ENCODE peak calls at places on chromosomes 1 and 21, in five cellular contexts. R, O, L, X and V are unnamed samples.

GRCh38 chr1:86778510-86779218 is 74.3 kb downstream of the SH3GLB1 start:
- DNase-seq in O (peak), X (no peak), L (no peak), R (no peak), V (no peak)

GRCh38 chr1:85615536-85615935 is 35.0 kb downstream of the CCN1 start:
- DNase-seq in L (no peak), R (peak), X (no peak), O (no peak), V (no peak)

GRCh38 chr1:71621785-71622184 is 541.0 kb upstream of the ZRANB2 start:
- DNase-seq in O (peak), L (no peak), X (no peak), R (no peak), V (no peak)

GRCh38 chr1:205052689-205053088 is 9.7 kb downstream of the CNTN2 start:
- DNase-seq in X (no peak), O (no peak), R (no peak), L (no peak), V (no peak)

GRCh38 chr1:3001471-3002348 is 19.6 kb upstream of the ACTRT2 start:
- DNase-seq in X (no peak), O (no peak), R (no peak), L (no peak), V (no peak)

GRCh38 chr1:7579016-7579415 is 192.1 kb upstream of the VAMP3 start:
- DNase-seq in X (no peak), R (no peak), L (no peak), O (no peak), V (no peak)

GRCh38 chr1:6181347-6181770 is 1.2 kb upstream of the CHD5 start:
- DNase-seq in X (no peak), R (no peak), L (no peak), O (no peak), V (no peak)

GRCh38 chr1:108041360-108042143 is 76.6 kb upstream of the VAV3 start:
- DNase-seq in L (no peak), X (no peak), O (no peak), R (no peak), V (no peak)

GRCh38 chr21:28442624-28443023 is 550.1 kb downstream of the LTN1 start:
- DNase-seq in X (no peak), L (no peak), R (peak), O (peak), V (no peak)

GRCh38 chr1:5977494-5978444 is 14.5 kb downstream of the NPHP4 start:
- DNase-seq in O (no peak), L (peak), R (peak), X (no peak), V (peak)

GRCh38 chr1:78092686-78093085 is 46.9 kb downstream of the GIPC2 start:
- DNase-seq in X (no peak), O (no peak), R (no peak), L (no peak), V (peak)

GRCh38 chr1:212147581-212148033 is 112.1 kb downstream of the DTL start:
- DNase-seq in L (no peak), O (no peak), X (no peak), R (no peak), V (no peak)

GRCh38 chr1:76068542-76068941 is 6.0 kb upstream of the ST6GALNAC3 start:
- DNase-seq in R (peak), O (peak), L (no peak), X (no peak), V (no peak)

GRCh38 chr1:212557739-212558664 is 50.6 kb upstream of the ATF3 start:
- DNase-seq in R (peak), X (no peak), L (peak), O (peak), V (peak)

GRCh38 chr1:22529901-22530621 is 33.2 kb upstream of the EPHA8 start:
- DNase-seq in R (no peak), L (peak), X (no peak), O (no peak), V (peak)

GRCh38 chr1:245276426-245276825 is 121.6 kb downstream of the KIF26B start:
- DNase-seq in O (no peak), X (no peak), L (no peak), R (peak), V (no peak)

GRCh38 chr1:43000271-43000670 is 41.6 kb upstream of the SLC2A1 start:
- DNase-seq in L (no peak), R (no peak), O (no peak), X (no peak), V (no peak)

GRCh38 chr1:21293537-21294265 is 3.4 kb upstream of the ECE1 start:
- DNase-seq in O (no peak), X (no peak), R (no peak), L (no peak), V (no peak)

GRCh38 chr1:96306809-96307208 is 414.8 kb upstream of the PTBP2 start:
- DNase-seq in O (peak), X (no peak), L (no peak), R (peak), V (no peak)

GRCh38 chr1:9927259-9927658 is 15.9 kb downstream of the LZIC start:
- DNase-seq in L (no peak), R (no peak), O (no peak), X (no peak), V (peak)

GRCh38 chr1:85655315-85655714 is 52.9 kb downstream of the ZNHIT6 start:
- DNase-seq in X (no peak), L (no peak), R (no peak), O (no peak), V (no peak)

GRCh38 chr1:3221112-3222041 is 152.4 kb downstream of the PRDM16 start:
- DNase-seq in X (no peak), O (no peak), L (no peak), R (no peak), V (no peak)

GRCh38 chr1:214331827-214332423 is 51.0 kb downstream of the SMYD2 start:
- DNase-seq in X (no peak), L (peak), R (peak), O (peak), V (peak)

GRCh38 chr1:33473900-33474299 is 1.5 kb downstream of the ZSCAN20 start:
- DNase-seq in X (no peak), O (no peak), L (no peak), R (no peak), V (no peak)

GRCh38 chr1:110483308-110483685 is 32.3 kb downstream of the PROK1 start:
- DNase-seq in O (no peak), L (no peak), X (no peak), R (no peak), V (no peak)

GRCh38 chr1:33970148-33970825 is 106.4 kb downstream of the HMGB4 start:
- DNase-seq in O (no peak), R (no peak), L (peak), X (peak), V (peak)

GRCh38 chr1:29655945-29656866 is 419.9 kb downstream of the PTPRU start:
- DNase-seq in X (no peak), O (peak), R (no peak), L (peak), V (peak)

GRCh38 chr1:180241716-180242544 is 11.9 kb downstream of the LHX4 start:
- DNase-seq in X (no peak), R (no peak), L (no peak), O (peak), V (no peak)

GRCh38 chr1:19199393-19200280 is 10.4 kb downstream of the UBR4 start:
- DNase-seq in X (no peak), O (no peak), L (no peak), R (no peak), V (no peak)

GRCh38 chr1:153127296-153127695 is 14.0 kb upstream of the SPRR2F start:
- DNase-seq in O (no peak), L (no peak), X (no peak), R (no peak), V (no peak)

GRCh38 chr1:39623053-39623452 is 16.4 kb downstream of the HEYL start:
- DNase-seq in R (no peak), L (no peak), O (no peak), X (no peak), V (no peak)

GRCh38 chr1:109493805-109494539 is at the start of gene CYB561D1:
- DNase-seq in R (peak), L (peak), O (peak), X (no peak), V (peak)

GRCh38 chr1:245463392-245464165 is 308.8 kb downstream of the KIF26B start:
- DNase-seq in R (no peak), L (no peak), X (no peak), O (no peak), V (no peak)

GRCh38 chr1:31580891-31581603 is 4.7 kb downstream of the TINAGL1 start:
- DNase-seq in L (no peak), X (no peak), R (no peak), O (no peak), V (no peak)

GRCh38 chr1:54809496-54810074 is 8.5 kb upstream of the TTC22 start:
- DNase-seq in O (no peak), R (no peak), L (no peak), X (no peak), V (no peak)
- H2AK5ac ChIP-seq in O (no peak), R (no peak), L (no peak), X (no peak), V (no peak)

DNA sequence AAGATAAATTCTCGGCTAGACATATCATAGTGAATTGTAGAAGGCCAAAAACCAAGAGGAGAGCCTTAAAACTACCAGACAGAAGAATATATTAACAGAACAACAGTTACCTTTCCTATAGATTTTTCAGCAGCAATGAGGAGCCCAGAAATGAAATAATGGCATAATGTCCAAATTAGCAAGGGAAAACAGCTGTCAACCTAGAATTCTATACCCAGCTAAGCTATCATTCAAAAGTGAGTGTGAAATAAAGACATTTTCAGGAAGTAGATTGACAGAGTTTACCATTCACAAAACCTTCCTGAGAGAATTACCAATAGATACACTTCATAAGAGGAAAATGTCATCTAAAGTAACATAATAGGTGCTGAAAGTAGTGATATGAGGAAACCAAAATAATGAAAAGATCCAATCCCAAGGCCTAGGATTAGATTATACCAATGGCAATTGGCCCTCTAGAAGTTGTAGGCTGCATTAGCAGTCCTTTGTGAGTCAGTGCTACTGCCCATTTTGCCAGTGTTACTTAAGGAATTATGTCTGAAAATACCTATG is 34.5 kb downstream of the OBSCN start:
- DNase-seq in X (no peak), L (no peak), R (no peak), O (no peak), V (no peak)
- H4K8ac ChIP-seq in X (no peak), L (no peak), R (no peak), O (no peak), V (no peak)

DNA sequence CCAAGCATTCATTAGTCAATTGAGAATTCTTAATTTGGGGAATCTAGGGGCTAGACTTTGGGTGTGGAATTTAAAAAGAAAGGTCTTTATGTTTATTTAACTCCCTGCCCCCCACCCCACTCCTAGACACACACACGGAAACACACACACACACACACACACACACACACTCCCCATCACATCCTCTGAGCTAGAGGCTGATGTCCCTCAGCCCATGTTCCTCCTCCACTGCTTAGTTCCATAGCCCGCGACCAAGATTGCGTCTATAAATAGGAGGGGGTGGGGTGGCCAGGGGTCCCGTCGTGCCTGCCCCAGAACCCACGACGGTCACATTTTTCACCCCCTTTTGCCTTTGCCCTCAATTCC is 649 bp upstream of the KIRREL1 start:
- DNase-seq in X (no peak), L (no peak), O (no peak), R (peak), V (peak)
- H2AK5ac ChIP-seq in X (no peak), L (no peak), O (peak), R (peak), V (no peak)

DNA sequence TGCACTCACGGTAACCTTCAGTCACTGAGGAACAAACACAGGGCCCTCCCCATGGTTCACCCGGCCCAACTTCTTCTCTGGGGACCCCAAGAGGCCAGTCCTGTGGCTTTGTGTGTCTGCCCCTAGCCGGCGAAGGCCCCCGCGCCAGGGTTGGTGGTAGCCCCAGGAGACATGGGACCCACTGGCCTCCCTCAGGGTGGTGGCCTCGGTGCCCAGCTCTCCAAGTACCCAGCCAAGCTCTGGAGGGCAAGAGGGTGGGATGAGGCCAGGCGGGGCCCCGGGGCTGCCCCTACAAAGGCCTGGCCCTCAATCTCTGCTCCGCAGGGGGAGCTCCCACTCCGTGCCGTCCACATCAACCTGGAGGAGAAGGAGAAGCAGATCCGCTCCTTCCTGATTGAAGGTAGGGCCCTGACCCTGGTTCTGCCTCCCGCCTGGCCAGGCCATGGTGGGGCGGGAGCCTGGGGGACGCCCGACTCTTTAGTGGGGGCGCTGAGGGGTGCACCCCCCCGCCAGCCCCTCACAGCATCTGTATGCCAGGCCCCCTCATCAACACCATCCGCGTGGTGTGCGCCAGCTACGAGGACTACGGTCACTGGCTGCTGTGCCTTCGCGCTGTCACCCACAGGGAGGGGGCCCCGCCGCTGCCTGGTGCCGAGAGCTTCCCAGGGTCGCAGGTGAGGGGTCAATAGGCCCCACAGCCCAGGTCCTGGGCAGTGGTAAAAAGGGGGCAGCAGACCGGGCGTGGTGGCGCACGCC is 5.6 kb downstream of the PLEKHN1 start:
- DNase-seq in X (no peak), R (no peak), L (no peak), O (no peak), V (no peak)
- H4K8ac ChIP-seq in X (no peak), R (no peak), L (no peak), O (no peak), V (no peak)

GRCh38 chr1:67685067-67685557 is at the start of gene GADD45A:
- DNase-seq in L (peak), R (peak), O (peak), X (peak), V (peak)
- H2AK5ac ChIP-seq in L (no peak), R (peak), O (peak), X (no peak), V (no peak)

DNA sequence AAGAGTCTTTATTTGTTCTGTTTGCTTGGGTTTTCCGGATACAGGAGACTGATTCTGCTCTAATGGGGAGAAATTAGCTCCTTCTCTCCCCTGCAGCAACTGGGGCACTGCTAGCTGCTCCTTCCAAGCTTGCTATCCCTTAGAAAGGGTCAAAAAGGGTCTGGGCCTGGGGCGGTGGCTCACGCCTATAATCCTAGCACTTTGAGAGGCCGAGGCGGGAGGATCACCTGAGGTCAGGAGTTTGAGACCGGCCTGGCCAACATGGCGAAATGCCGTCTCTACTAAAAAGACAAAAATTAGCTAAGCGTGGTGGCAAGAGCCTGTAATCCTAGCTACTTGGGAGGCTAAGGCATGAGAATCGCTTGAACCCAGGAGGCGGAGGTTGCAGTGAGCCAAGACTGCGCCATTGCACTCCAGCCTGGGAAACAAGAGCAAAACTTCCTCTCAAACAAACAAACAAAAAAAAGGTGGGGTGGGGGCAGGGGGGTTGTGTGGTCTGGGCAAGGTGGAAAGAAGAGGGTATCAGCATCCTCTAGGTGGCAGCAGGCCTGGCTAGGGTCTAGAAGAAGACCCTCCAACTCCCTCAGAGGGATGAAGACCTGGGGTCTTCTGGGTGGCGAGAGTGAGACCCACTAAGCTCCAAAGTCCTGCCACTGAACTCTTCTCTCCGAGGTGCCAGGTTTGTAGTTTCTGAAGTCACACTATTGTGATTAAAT is 15.4 kb upstream of the TBX15 start:
- DNase-seq in X (no peak), R (no peak), O (no peak), L (no peak), V (peak)
- H4K8ac ChIP-seq in X (no peak), R (no peak), O (no peak), L (no peak), V (no peak)

GRCh38 chr1:115666702-115667101 is 24.9 kb downstream of the VANGL1 start:
- DNase-seq in X (no peak), R (no peak), L (no peak), O (no peak), V (no peak)
- H2AK5ac ChIP-seq in X (no peak), R (no peak), L (no peak), O (no peak), V (no peak)

GRCh38 chr1:55426619-55427018 is 211.5 kb upstream of the USP24 start:
- DNase-seq in L (no peak), R (peak), X (no peak), O (peak), V (no peak)

GRCh38 chr1:55423376-55423775 is 208.2 kb upstream of the USP24 start:
- DNase-seq in R (peak), X (no peak), O (no peak), L (no peak), V (no peak)

GRCh38 chr1:55427576-55427975 is 212.4 kb upstream of the USP24 start:
- DNase-seq in L (no peak), R (no peak), X (no peak), O (no peak), V (no peak)

GRCh38 chr1:55426156-55426555 is 211.0 kb upstream of the USP24 start:
- DNase-seq in L (no peak), O (no peak), X (no peak), R (no peak), V (no peak)

GRCh38 chr1:55425310-55425930 is 210.3 kb upstream of the USP24 start:
- DNase-seq in O (no peak), X (no peak), L (no peak), R (no peak), V (peak)
- H4K8ac ChIP-seq in O (no peak), X (no peak), L (no peak), R (no peak), V (no peak)

DNA sequence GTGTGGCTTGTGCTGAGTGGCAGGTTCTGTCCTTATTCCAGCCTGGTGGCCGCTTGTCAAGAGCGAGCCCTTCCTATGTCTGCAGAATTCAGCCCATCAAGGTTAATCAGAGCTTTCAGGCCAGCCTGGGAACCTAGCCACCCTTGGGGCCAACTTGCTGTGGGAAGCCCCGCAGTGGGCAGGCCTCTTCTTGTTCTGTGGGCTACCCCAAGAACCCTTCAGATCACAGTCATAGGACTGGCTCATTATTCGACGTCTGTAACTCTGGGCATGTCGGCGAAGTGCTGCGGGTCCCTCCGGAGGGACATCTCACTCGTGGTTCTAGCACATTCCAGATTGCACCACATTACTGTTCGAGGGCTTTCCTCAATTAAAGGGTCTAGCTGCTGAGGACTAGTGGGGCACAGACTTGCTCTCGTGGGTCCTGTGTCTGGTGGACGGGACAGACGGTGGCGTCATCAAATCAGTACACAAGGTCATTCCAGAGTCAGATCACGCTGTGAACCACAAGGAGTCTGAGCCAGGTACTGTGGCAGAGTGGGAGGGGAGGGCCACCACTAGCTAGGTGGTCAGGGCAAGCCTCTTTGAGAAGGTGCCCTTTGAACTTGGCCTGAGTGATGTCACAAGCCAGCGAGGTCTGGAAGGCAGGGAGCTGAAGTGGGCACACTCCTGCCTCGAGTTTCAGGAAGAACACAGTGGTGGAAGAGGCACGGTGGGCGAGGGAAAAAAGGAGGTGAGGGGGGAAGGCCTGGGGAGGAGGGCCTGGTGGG is 20.3 kb upstream of the TNFRSF1B start:
- DNase-seq in R (no peak), L (no peak), O (no peak), X (no peak), V (no peak)
- H2AK5ac ChIP-seq in R (no peak), L (no peak), O (peak), X (no peak), V (no peak)

GRCh38 chr1:94327001-94327685 is 89.8 kb upstream of the ARHGAP29 start:
- DNase-seq in L (peak), O (peak), X (peak), R (peak), V (peak)
- H4K8ac ChIP-seq in L (no peak), O (peak), X (no peak), R (peak), V (no peak)